ENCODE peak calls at places on chromosomes 12 and 14, in nine cellular contexts. S is renal cortical epithelial cell; M is psoas muscle; W is SIG-M5; Q is AG09309; A is gastrocnemius medialis; J is activated CD8-positive, alpha-beta memory T cell treated with anti-CD3 and anti-CD28 coated beads for 1 hour; C is CD8-positive, alpha-beta memory T cell; T is ELR. U is an unnamed sample.

GRCh38 chr14:80584638-80585505 is 356.7 kb downstream of the CEP128 start:
- DNase-seq in W (no peak), T (peak), M (no peak), S (peak), A (no peak), J (no peak), C (no peak), Q (no peak), U (no peak)

GRCh38 chr12:49232940-49233841 is 31.7 kb upstream of the TUBA1C start:
- DNase-seq in Q (no peak), J (no peak), W (no peak), C (no peak), M (peak), S (no peak), T (no peak), A (no peak), U (peak)

GRCh38 chr12:108575199-108575912 is 13.0 kb downstream of the ISCU start:
- DNase-seq in C (no peak), Q (no peak), W (no peak), A (no peak), M (no peak), S (no peak), T (no peak), J (no peak), U (no peak)

GRCh38 chr12:43832506-43833168 is 3.2 kb upstream of the TMEM117 start:
- DNase-seq in M (no peak), S (no peak), W (peak), C (no peak), A (no peak), J (no peak), T (no peak), Q (no peak), U (no peak)

GRCh38 chr14:35050652-35051051 is 4.6 kb downstream of the FAM177A1 start:
- DNase-seq in A (no peak), M (no peak), S (no peak), Q (no peak), W (no peak), C (no peak), J (no peak), T (peak), U (no peak)

GRCh38 chr12:5806376-5807089 is 138.5 kb downstream of the ANO2 start:
- DNase-seq in S (peak), Q (peak), J (no peak), W (no peak), T (peak), A (no peak), C (no peak), M (no peak), U (no peak)

GRCh38 chr12:40620564-40621019 is 71.6 kb upstream of the CNTN1 start:
- DNase-seq in J (no peak), W (no peak), Q (no peak), M (no peak), T (no peak), S (no peak), A (no peak), C (no peak), U (no peak)

GRCh38 chr12:28050606-28051005 is 78.1 kb upstream of the PTHLH start:
- DNase-seq in C (no peak), A (no peak), M (no peak), J (no peak), T (peak), Q (no peak), S (peak), W (no peak), U (no peak)

GRCh38 chr12:4027412-4027811 is 154.2 kb upstream of the PARP11 start:
- DNase-seq in W (no peak), A (no peak), Q (no peak), J (no peak), S (peak), C (peak), M (no peak), T (peak), U (no peak)

GRCh38 chr12:122029620-122030426 is 8.1 kb downstream of the BCL7A start:
- DNase-seq in Q (no peak), T (no peak), J (no peak), M (no peak), A (no peak), C (no peak), W (no peak), S (no peak), U (no peak)

GRCh38 chr12:11067514-11067913 is 5.4 kb upstream of the TAS2R46 start:
- DNase-seq in M (no peak), J (no peak), W (no peak), S (no peak), C (no peak), T (no peak), Q (no peak), A (no peak), U (no peak)

GRCh38 chr14:104295681-104296387 is 157.4 kb downstream of the KIF26A start:
- DNase-seq in W (no peak), M (peak), C (no peak), T (no peak), S (no peak), J (no peak), A (no peak), Q (no peak), U (no peak)

GRCh38 chr12:25864287-25864686 is 94.2 kb upstream of the RASSF8 start:
- DNase-seq in Q (no peak), J (no peak), W (no peak), A (no peak), S (peak), C (no peak), T (no peak), M (no peak), U (no peak)

GRCh38 chr12:116919247-116919671 is 8.5 kb downstream of the FBXW8 start:
- DNase-seq in M (no peak), C (no peak), S (no peak), J (no peak), A (no peak), Q (no peak), T (no peak), W (no peak), U (no peak)

GRCh38 chr12:42020226-42020625 is 124.4 kb downstream of the GXYLT1 start:
- DNase-seq in A (no peak), C (no peak), M (no peak), T (no peak), W (no peak), Q (no peak), J (no peak), S (no peak), U (no peak)

GRCh38 chr14:64923015-64923414 is 8.8 kb downstream of the CHURC1 start:
- DNase-seq in M (no peak), A (no peak), J (no peak), C (no peak), T (no peak), W (no peak), S (no peak), Q (no peak), U (no peak)

GRCh38 chr14:38469156-38469555 is 213.3 kb upstream of the CLEC14A start:
- DNase-seq in T (no peak), M (no peak), S (no peak), J (no peak), W (no peak), Q (peak), A (no peak), C (no peak), U (no peak)

GRCh38 chr12:54370218-54370730 is 6.0 kb upstream of the GPR84 start:
- DNase-seq in T (peak), S (peak), M (peak), A (no peak), Q (peak), W (no peak), J (no peak), C (no peak), U (peak)

U was measured in tibial artery.